ENCODE peak calls at places on chromosomes 5 and 9, in eight cellular contexts. T is tibial nerve; L is heart right ventricle; P is CD8-positive, alpha-beta T cell; J is PC-3; K is neural progenitor cell; Y is IMR-90; S is left ventricle myocardium inferior. V is an unnamed sample.

GRCh38 chr5:1824903-1825841 is 24.0 kb downstream of the NDUFS6 start:
- DNase-seq in J (no peak), K (no peak), L (no peak), Y (no peak), P (no peak), S (no peak), T (no peak), V (no peak)

GRCh38 chr5:37668524-37669047 is 171.3 kb downstream of the GDNF start:
- DNase-seq in S (no peak), J (peak; percentile 99), L (peak; percentile 54), Y (peak; percentile 100), P (no peak), K (no peak), T (peak; percentile 13), V (no peak)

GRCh38 chr9:134768332-134769083 is 112.1 kb upstream of the FCN2 start:
- DNase-seq in J (no peak), S (peak; percentile 63), K (no peak), Y (no peak), T (no peak), L (peak; percentile 40), P (no peak), V (no peak)

GRCh38 chr9:106438928-106439327 is 424.0 kb upstream of the ZNF462 start:
- DNase-seq in L (no peak), T (no peak), K (no peak), Y (no peak), S (no peak), P (no peak), J (no peak), V (no peak)

GRCh38 chr5:71830626-71831539 is 111.8 kb downstream of the CARTPT start:
- DNase-seq in K (no peak), S (peak; percentile 82), L (peak; percentile 80), J (peak; percentile 72), T (peak; percentile 65), Y (peak; percentile 83), P (no peak), V (no peak)

GRCh38 chr5:15515229-15515628 is 15.2 kb downstream of the FBXL7 start:
- DNase-seq in K (no peak), Y (no peak), P (no peak), J (no peak), S (no peak), T (no peak), L (no peak), V (no peak)

GRCh38 chr9:123353041-123353440 is 3.0 kb upstream of the CRB2 start:
- DNase-seq in S (no peak), P (no peak), T (no peak), Y (no peak), K (no peak), L (no peak), J (peak; percentile 24), V (no peak)

GRCh38 chr5:172744106-172745104 is 26.6 kb downstream of the DUSP1 start:
- DNase-seq in K (no peak), P (no peak), L (no peak), T (no peak), J (no peak), S (no peak), Y (no peak), V (no peak)

GRCh38 chr5:65172486-65173129 is 309.1 kb downstream of the ADAMTS6 start:
- DNase-seq in T (no peak), S (no peak), J (no peak), L (no peak), K (no peak), P (no peak), Y (peak; percentile 87), V (no peak)

GRCh38 chr5:130545291-130545690 is 619.8 kb downstream of the HINT1 start:
- DNase-seq in P (no peak), Y (no peak), J (peak; percentile 74), K (no peak), S (no peak), L (no peak), T (no peak), V (no peak)

GRCh38 chr5:181212080-181212479 is 7.1 kb upstream of the TRIM7 start:
- DNase-seq in L (no peak), J (no peak), S (no peak), P (no peak), T (no peak), K (no peak), Y (no peak), V (no peak)

GRCh38 chr5:43694027-43694426 is 91.0 kb downstream of the NNT start:
- DNase-seq in Y (no peak), J (no peak), T (no peak), P (no peak), K (no peak), S (no peak), L (no peak), V (no peak)

GRCh38 chr9:108634669-108635462 is 220.9 kb downstream of the ACTL7B start:
- DNase-seq in K (no peak), T (no peak), J (peak; percentile 31), P (no peak), Y (no peak), L (no peak), S (no peak), V (no peak)

GRCh38 chr5:142484821-142485387 is 160.1 kb upstream of the SPRY4 start:
- DNase-seq in Y (peak; percentile 72), T (no peak), J (no peak), S (no peak), P (no peak), K (no peak), L (no peak), V (no peak)

GRCh38 chr9:2622361-2623045 is 916 bp downstream of the VLDLR start:
- DNase-seq in L (peak; percentile 18), J (no peak), P (no peak), Y (peak; percentile 17), K (peak; percentile 59), S (peak; percentile 30), T (no peak), V (peak; percentile 30)

GRCh38 chr5:133065482-133065881 is 13.7 kb downstream of the HSPA4 start:
- DNase-seq in S (no peak), L (no peak), T (no peak), J (peak; percentile 42), Y (no peak), K (no peak), P (no peak), V (no peak)

GRCh38 chr5:133066045-133066444 is 14.2 kb downstream of the HSPA4 start:
- DNase-seq in L (no peak), Y (no peak), S (no peak), J (no peak), K (no peak), T (no peak), P (no peak), V (no peak)

GRCh38 chr5:133059621-133060020 is 7.8 kb downstream of the HSPA4 start:
- DNase-seq in L (no peak), J (no peak), P (no peak), K (no peak), Y (no peak), S (no peak), T (no peak), V (no peak)

DNA sequence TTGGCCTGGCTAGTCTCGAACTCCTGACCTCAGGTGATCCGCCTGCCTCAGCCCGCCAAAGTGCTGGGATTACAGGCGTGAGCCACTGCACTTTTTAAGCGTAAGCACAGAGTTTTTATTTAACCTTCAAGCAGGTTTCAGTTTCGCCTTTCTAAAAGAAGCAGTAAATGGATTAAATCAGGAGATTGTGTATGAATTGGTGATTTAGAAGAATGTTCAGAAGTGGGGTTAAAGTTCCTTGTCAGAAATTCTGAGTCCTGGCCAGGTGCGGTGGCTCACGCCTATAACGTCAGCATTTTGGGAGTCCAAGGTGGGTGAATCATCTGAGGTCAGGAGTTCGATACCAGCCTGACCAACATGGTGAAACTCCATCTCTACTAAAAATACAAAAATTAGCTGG is 12.2 kb downstream of the HSPA4 start:
- DNase-seq in T (no peak), Y (no peak), J (peak; percentile 13), S (no peak), K (no peak), P (no peak), L (no peak), V (no peak)
- H3K27ac ChIP-seq in T (no peak overlapping the region), Y (no peak overlapping the region), J (no peak overlapping the region), S (no peak overlapping the region), K (no peak overlapping the region), P (no peak overlapping the region), L (no peak overlapping the region), V (no peak overlapping the region)

DNA sequence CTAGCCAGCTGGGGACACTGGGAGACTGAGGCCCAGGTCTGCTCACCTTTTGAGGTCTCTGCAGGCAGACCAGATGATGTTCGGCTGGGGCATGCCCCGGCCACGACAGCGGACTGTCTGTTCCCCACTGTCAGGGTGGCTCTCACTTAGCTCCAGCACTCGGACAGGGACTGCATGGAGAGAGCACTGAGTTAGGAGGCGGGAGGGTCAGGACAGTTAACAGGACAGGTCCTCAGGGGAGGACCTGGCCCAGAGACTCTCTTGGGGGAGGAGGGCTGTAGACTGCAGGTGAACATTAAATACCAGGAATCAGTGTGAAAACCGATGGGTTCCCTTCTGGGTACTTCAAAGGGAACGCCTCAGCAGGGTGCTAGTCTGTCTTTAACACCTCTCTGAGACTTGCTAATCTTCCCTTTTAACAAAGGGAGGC is 25.1 kb downstream of the PDGFRB start:
- DNase-seq in L (no peak), Y (no peak), J (no peak), K (peak; percentile 70), T (no peak), S (no peak), P (no peak), V (no peak)
- H3K27ac ChIP-seq in L (peak overlapping the region; percentile 20), Y (peak overlapping the region; percentile 43), J (no peak overlapping the region), K (no peak overlapping the region), T (no peak overlapping the region), S (peak overlapping the region; percentile 89), P (no peak overlapping the region), V (no peak overlapping the region)

DNA sequence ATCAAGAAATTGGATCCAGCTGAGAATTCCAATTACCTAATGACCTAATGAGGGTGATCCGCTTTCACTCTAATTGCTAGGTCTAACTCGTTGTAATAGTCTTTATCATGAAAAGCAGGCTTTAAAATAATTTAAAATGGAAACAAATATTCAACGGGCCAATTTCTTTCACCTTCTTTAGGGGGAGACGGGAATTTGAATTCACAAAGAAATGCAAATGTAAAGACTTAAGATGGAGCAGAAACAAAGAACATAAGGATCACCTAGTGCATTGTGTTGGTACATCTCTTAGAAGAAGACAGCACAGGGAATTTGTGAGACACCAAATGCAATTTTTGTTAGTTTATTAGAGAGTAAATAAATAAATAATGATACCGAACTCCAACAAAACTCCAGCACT is 1.5 kb upstream of the KCNN2 start:
- DNase-seq in Y (no peak), P (no peak), L (no peak), J (no peak), K (peak; percentile 39), S (no peak), T (no peak), V (no peak)
- H3K27ac ChIP-seq in Y (no peak overlapping the region), P (no peak overlapping the region), L (peak overlapping the region; percentile 84), J (no peak overlapping the region), K (no peak overlapping the region), S (no peak overlapping the region), T (no peak overlapping the region), V (no peak overlapping the region)

DNA sequence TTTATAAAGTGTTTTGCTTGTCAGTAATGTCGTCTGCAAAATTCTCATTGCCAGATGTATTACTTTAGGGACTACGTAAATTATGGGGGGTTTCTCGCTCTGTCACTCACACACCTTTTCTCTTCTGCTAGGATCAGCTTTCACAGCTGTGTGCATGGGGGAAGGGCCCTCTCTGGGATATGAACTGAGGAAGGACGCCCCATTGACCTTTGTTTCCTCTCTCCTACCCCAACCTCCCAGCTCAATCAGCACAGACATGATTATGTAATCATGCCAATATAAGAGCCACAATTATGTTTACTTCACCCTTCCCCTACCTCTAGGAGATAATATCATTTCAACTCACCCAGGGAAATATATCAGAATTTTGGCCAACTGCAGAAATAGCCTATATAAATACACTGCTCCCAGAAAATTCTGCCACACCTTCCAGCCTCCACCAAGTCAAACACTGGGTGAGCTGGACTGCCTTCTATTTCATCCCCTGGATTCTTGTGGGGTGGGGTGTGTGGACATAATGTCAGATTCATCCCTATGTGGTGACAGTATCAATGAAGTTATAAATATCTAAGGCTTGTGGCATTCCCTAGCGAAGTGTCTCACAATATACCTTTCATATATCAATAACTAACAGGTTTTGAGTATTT is 12.6 kb upstream of the SEMA5A start:
- DNase-seq in K (no peak), T (no peak), J (peak; percentile 95), Y (no peak), S (no peak), P (no peak), L (no peak), V (no peak)
- H3K27ac ChIP-seq in K (no peak overlapping the region), T (no peak overlapping the region), J (peak overlapping the region; percentile 79), Y (no peak overlapping the region), S (no peak overlapping the region), P (no peak overlapping the region), L (no peak overlapping the region), V (no peak overlapping the region)